ENCODE peak calls at places on chromosomes 3 and 15, in five cellular contexts. O, L, M, J and T are unnamed samples.

GRCh38 chr3:187243933-187244564 is 46.8 kb downstream of the RTP1 start:
- DNase-seq in O (no peak), L (no peak), M (no peak), J (no peak), T (no peak)

GRCh38 chr15:92663250-92663951 is 7.8 kb upstream of the FAM174B start:
- DNase-seq in O (peak), L (no peak), M (no peak), J (no peak), T (no peak)

GRCh38 chr15:31397851-31398661 is 71.4 kb downstream of the KLF13 start:
- DNase-seq in O (no peak), L (no peak), M (no peak), J (no peak), T (no peak)

GRCh38 chr3:160941885-160942494 is 163.2 kb downstream of the B3GALNT1 start:
- DNase-seq in O (peak), L (peak), M (peak), J (peak), T (peak)

GRCh38 chr3:84110787-84111186 is 848.0 kb upstream of the CADM2 start:
- DNase-seq in O (no peak), L (no peak), M (no peak), J (no peak), T (no peak)

GRCh38 chr15:59388670-59389069 is 16.0 kb upstream of the MYO1E start:
- DNase-seq in O (no peak), L (no peak), M (no peak), J (no peak), T (no peak)

GRCh38 chr15:95832655-95833054 is 497.8 kb upstream of the NR2F2 start:
- DNase-seq in O (no peak), L (no peak), M (no peak), J (no peak), T (no peak)

GRCh38 chr3:42996633-42997075 is 17.5 kb downstream of the GASK1A start:
- DNase-seq in O (no peak), L (no peak), M (no peak), J (no peak), T (no peak)

GRCh38 chr15:75024102-75024636 is 779 bp downstream of the PPCDC start:
- DNase-seq in O (no peak), L (no peak), M (no peak), J (no peak), T (peak)

GRCh38 chr3:54511766-54512365 is 389.5 kb downstream of the CACNA2D3 start:
- DNase-seq in O (no peak), L (no peak), M (no peak), J (no peak), T (no peak)

GRCh38 chr3:3735919-3736318 is 63.3 kb upstream of the LRRN1 start:
- DNase-seq in O (no peak), L (no peak), M (no peak), J (no peak), T (no peak)

GRCh38 chr3:3737511-3737910 is 61.7 kb upstream of the LRRN1 start:
- DNase-seq in O (no peak), L (no peak), M (no peak), J (no peak), T (no peak)

GRCh38 chr3:3740061-3740460 is 59.2 kb upstream of the LRRN1 start:
- DNase-seq in O (no peak), L (no peak), M (no peak), J (no peak), T (no peak)

GRCh38 chr3:3743754-3744153 is 55.5 kb upstream of the LRRN1 start:
- DNase-seq in O (no peak), L (no peak), M (no peak), J (no peak), T (no peak)

GRCh38 chr3:3739345-3740060 is 59.7 kb upstream of the LRRN1 start:
- DNase-seq in O (no peak), L (no peak), M (no peak), J (no peak), T (no peak)
- TF ChIP-seq SUZ12 in O (no peak), L (no peak), M (no peak), J (no peak), T (no peak)

DNA sequence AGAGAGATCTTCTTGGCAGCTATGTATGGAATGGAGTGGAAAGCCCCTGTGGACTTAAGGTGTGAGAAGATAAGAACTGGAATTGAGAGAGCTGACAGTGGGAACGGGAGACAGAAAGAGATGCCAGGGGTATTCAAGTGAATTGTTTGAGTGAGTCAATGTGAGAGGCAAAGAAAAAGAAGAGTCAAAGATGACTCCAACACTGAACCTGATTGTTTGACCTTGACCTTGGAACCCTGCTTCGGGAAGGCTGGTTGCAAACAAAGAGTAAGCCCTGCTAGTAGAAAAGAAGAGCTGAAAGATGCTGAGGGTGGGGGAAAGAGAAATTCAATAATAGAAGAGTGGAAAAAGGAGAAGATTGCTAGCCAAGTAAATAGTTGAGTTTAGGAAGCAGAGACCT is 238.6 kb downstream of the BBX start:
- DNase-seq in O (no peak), L (peak), M (no peak), J (no peak), T (no peak)
- TF ChIP-seq SUZ12 in O (no peak), L (no peak), M (no peak), J (no peak), T (no peak)

GRCh38 chr3:131491775-131492174 is 11.0 kb downstream of the MRPL3 start:
- DNase-seq in O (no peak), L (no peak), M (no peak), J (no peak), T (no peak)

GRCh38 chr3:131491084-131491483 is 11.7 kb downstream of the MRPL3 start:
- DNase-seq in O (no peak), L (no peak), M (no peak), J (no peak), T (no peak)

DNA sequence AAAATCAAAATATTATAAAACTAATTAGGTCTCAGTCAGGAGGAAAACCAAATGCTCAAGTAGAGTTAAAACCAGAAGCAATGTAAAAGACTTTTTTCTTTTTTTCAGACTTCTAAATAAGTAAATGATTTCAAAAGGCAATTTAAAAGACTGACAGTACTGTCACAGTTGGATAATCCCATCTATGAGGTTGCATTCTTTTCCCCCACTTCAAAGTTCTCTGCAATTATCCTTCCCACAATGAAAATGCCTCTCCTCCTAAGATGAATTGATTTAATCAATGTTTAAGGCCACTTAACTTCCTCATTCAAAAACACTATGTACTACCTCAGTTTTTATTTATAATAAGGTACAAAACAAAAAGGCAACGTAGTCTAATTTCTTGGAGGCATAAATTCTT is 8.1 kb downstream of the MRPL3 start:
- DNase-seq in O (no peak), L (no peak), M (no peak), J (no peak), T (no peak)
- TF ChIP-seq SUZ12 in O (no peak), L (no peak), M (no peak), J (no peak), T (no peak)

GRCh38 chr3:39208463-39209055 is 16.2 kb upstream of the XIRP1 start:
- DNase-seq in O (no peak), L (peak), M (no peak), J (no peak), T (peak)
- TF ChIP-seq SUZ12 in O (no peak), L (no peak), M (no peak), J (no peak), T (no peak)